ENCODE peak calls at places on chromosomes 4 and X, in five cellular contexts. U is activated CD8-positive, alpha-beta memory T cell treated with anti-CD3 and anti-CD28 coated beads for 48 hours; Z is hippocampal formation; S is HS-5; Q is immature natural killer cell. C is an unnamed sample.

GRCh38 chrX:16484338-16484737 is 165.6 kb upstream of the S100G start:
- DNase-seq in S (peak; percentile 80), Q (no peak), U (no peak), Z (no peak), C (no peak)

GRCh38 chr4:48651869-48652447 is 128.1 kb downstream of the FRYL start:
- DNase-seq in S (peak; percentile 37), Z (no peak), Q (no peak), U (no peak), C (no peak)

GRCh38 chr4:93814722-93815121 is 13.8 kb upstream of the ATOH1 start:
- DNase-seq in U (no peak), Q (no peak), S (no peak), Z (peak; percentile 38), C (no peak)

GRCh38 chrX:2385224-2385623 is 115.6 kb downstream of the DHRSX start:
- DNase-seq in Z (no peak), U (no peak), Q (no peak), S (peak; percentile 42), C (no peak)

GRCh38 chr4:37605843-37606565 is 80.2 kb downstream of the RELL1 start:
- DNase-seq in Z (no peak), Q (no peak), S (no peak), U (no peak), C (no peak)

GRCh38 chrX:16786791-16787735 is 797 bp downstream of the TXLNG start:
- DNase-seq in S (no peak), Z (no peak), Q (peak; percentile 36), U (peak; percentile 17), C (peak; percentile 29)

GRCh38 chr4:53994382-53994781 is 70.0 kb downstream of the CHIC2 start:
- DNase-seq in S (no peak), Z (no peak), Q (no peak), U (no peak), C (no peak)

GRCh38 chr4:6437682-6438264 is 34.6 kb downstream of the PPP2R2C start:
- DNase-seq in U (no peak), Q (no peak), S (no peak), Z (no peak), C (no peak)

GRCh38 chr4:175770555-175770954 is 41.5 kb downstream of the GPM6A start:
- DNase-seq in Z (no peak), Q (no peak), U (no peak), S (no peak), C (no peak)

GRCh38 chrX:41010188-41010846 is 74.9 kb upstream of the USP9X start:
- DNase-seq in U (peak; percentile 5), Z (peak; percentile 27), Q (peak; percentile 47), S (no peak), C (no peak)

GRCh38 chrX:72621619-72622485 is 49.2 kb upstream of the HDAC8 start:
- DNase-seq in Q (no peak), U (no peak), S (peak; percentile 22), Z (no peak), C (no peak)

GRCh38 chrX:105975382-105975781 is 63.1 kb downstream of the SERPINA7 start:
- DNase-seq in S (no peak), Q (no peak), Z (no peak), U (no peak), C (no peak)

GRCh38 chrX:10795721-10796120 is 175.3 kb upstream of the MID1 start:
- DNase-seq in U (no peak), Q (no peak), S (no peak), Z (no peak), C (no peak)

GRCh38 chr4:177554966-177555574 is 112.8 kb upstream of the AGA start:
- DNase-seq in U (no peak), Q (no peak), S (peak; percentile 30), Z (no peak), C (no peak)

GRCh38 chr4:168723020-168723419 is 226.2 kb downstream of the PALLD start:
- DNase-seq in Z (no peak), S (no peak), U (no peak), Q (no peak), C (no peak)

GRCh38 chr4:28075557-28075956 is 1214.9 kb downstream of the STIM2 start:
- DNase-seq in Q (no peak), Z (no peak), S (no peak), U (no peak), C (no peak)

GRCh38 chrX:13415551-13415950 is 95.7 kb upstream of the ATXN3L start:
- DNase-seq in Q (no peak), U (no peak), Z (no peak), S (no peak), C (no peak)

GRCh38 chrX:107775734-107776511 is at the start of gene TSC22D3:
- DNase-seq in S (peak; percentile 18), Z (peak; percentile 71), U (no peak), Q (peak; percentile 48), C (peak; percentile 54)

GRCh38 chr4:139483000-139483399 is 29.1 kb downstream of the RAB33B start:
- DNase-seq in Q (no peak), U (no peak), Z (no peak), S (no peak), C (no peak)

GRCh38 chrX:42944381-42944998 is 166.5 kb upstream of the PPP1R2C start:
- DNase-seq in Z (no peak), Q (peak; percentile 20), U (no peak), S (no peak), C (no peak)

GRCh38 chr4:79918292-79918691 is 154.7 kb downstream of the ANTXR2 start:
- DNase-seq in S (no peak), U (no peak), Z (no peak), Q (no peak), C (no peak)

GRCh38 chr4:52622564-52622963 is 36.5 kb downstream of the USP46 start:
- DNase-seq in S (no peak), Q (no peak), Z (no peak), U (no peak), C (no peak)

GRCh38 chr4:100736651-100737450 is 219.0 kb upstream of the EMCN start:
- DNase-seq in U (no peak), Q (no peak), Z (no peak), S (peak; percentile 68), C (no peak)

GRCh38 chrX:150405006-150405405 is 41.9 kb downstream of the MAMLD1 start:
- DNase-seq in U (no peak), Q (no peak), Z (no peak), S (no peak), C (no peak)

GRCh38 chr4:46393606-46394005 is 3.7 kb upstream of the GABRA2 start:
- DNase-seq in S (no peak), Z (no peak), U (no peak), Q (no peak), C (no peak)

GRCh38 chr4:181957088-181957487 is 286.1 kb upstream of the TENM3 start:
- DNase-seq in Q (no peak), Z (no peak), S (peak; percentile 69), U (no peak), C (no peak)

GRCh38 chr4:145299380-145300076 is 119.1 kb upstream of the OTUD4 start:
- DNase-seq in S (peak; percentile 68), U (peak; percentile 29), Q (peak; percentile 23), Z (no peak), C (no peak)

GRCh38 chr4:1792832-1793495 is at the start of gene FGFR3:
- DNase-seq in Z (no peak), U (no peak), S (no peak), Q (no peak), C (peak; percentile 86)

GRCh38 chr4:142402925-142403324 is 443.2 kb downstream of the INPP4B start:
- DNase-seq in Q (no peak), Z (no peak), S (no peak), U (no peak), C (no peak)